ENCODE peak calls at places on chromosome 20, in five cellular contexts. S is breast epithelium, K is LoVo, Y is fibroblast of lung, A is pancreas. G is an unnamed sample.
A peak's percentile ranks its signal among the peaks of the same experiment; 100 is the strongest.

GRCh38 chr20:20763652-20764051 is 51.2 kb upstream of the RALGAPA2 start:
- DNase-seq in S (no peak), K (no peak), Y (no peak), A (no peak), G (no peak)

GRCh38 chr20:62737271-62737761 is 28.7 kb downstream of the NTSR1 start:
- DNase-seq in S (peak; percentile 39), K (no peak), Y (peak; percentile 19), A (peak; percentile 9), G (no peak)

GRCh38 chr20:8291873-8292272 is 159.8 kb downstream of the PLCB1 start:
- DNase-seq in S (no peak), K (no peak), Y (peak; percentile 91), A (no peak), G (no peak)

GRCh38 chr20:25058051-25058796 is at the start of gene ACSS1:
- DNase-seq in S (peak; percentile 57), K (peak; percentile 61), Y (peak; percentile 27), A (peak; percentile 75), G (no peak)

GRCh38 chr20:37943501-37944455 is 40.9 kb downstream of the VSTM2L start:
- DNase-seq in S (peak; percentile 36), K (no peak), Y (no peak), A (no peak), G (no peak)

GRCh38 chr20:3916347-3916746 is 27.2 kb downstream of the PANK2 start:
- DNase-seq in S (no peak), K (no peak), Y (no peak), A (no peak), G (no peak)

GRCh38 chr20:47571426-47571825 is 69.7 kb downstream of the NCOA3 start:
- DNase-seq in S (no peak), K (no peak), Y (no peak), A (no peak), G (no peak)

GRCh38 chr20:52965380-52965779 is 6.8 kb upstream of the TSHZ2 start:
- DNase-seq in S (no peak), K (no peak), Y (no peak), A (no peak), G (no peak)

GRCh38 chr20:32966881-32967781 is 37.1 kb downstream of the SUN5 start:
- DNase-seq in S (no peak), K (no peak), Y (no peak), A (no peak), G (no peak)

GRCh38 chr20:64119301-64119680 is 11.9 kb upstream of the NPBWR2 start:
- DNase-seq in S (no peak), K (no peak), Y (no peak), A (no peak), G (no peak)

GRCh38 chr20:12252793-12253192 is 335.1 kb downstream of the BTBD3 start:
- DNase-seq in S (no peak), K (no peak), Y (peak; percentile 43), A (no peak), G (no peak)